ENCODE peak calls at places on chromosomes 1 and 21, in seven cellular contexts. One of them, this sample, is unnamed.
A peak's percentile ranks its signal among the peaks of the same experiment; 100 is the strongest.

GRCh38 chr21:15781986-15782385 is 52.2 kb downstream of the USP25 start:
- DNase-seq in D721Med: no peak
- DNase-seq in breast epithelium: no peak
- DNase-seq in ascending aorta: no peak
- DNase-seq in GM20000: no peak
- DNase-seq in astrocyte of the spinal cord: no peak
- DNase-seq in fibroblast of villous mesenchyme: no peak
- DNase-seq in this sample: no peak

GRCh38 chr1:101314244-101314643 is 77.4 kb downstream of the S1PR1 start:
- DNase-seq in D721Med: no peak
- DNase-seq in breast epithelium: no peak
- DNase-seq in ascending aorta: no peak
- DNase-seq in GM20000: no peak
- DNase-seq in astrocyte of the spinal cord: peak; percentile 25
- DNase-seq in fibroblast of villous mesenchyme: no peak
- DNase-seq in this sample: peak; percentile 38

GRCh38 chr21:24671901-24672300 is 935.4 kb downstream of the MRPL39 start:
- DNase-seq in D721Med: no peak
- DNase-seq in breast epithelium: no peak
- DNase-seq in ascending aorta: no peak
- DNase-seq in GM20000: no peak
- DNase-seq in astrocyte of the spinal cord: no peak
- DNase-seq in fibroblast of villous mesenchyme: no peak
- DNase-seq in this sample: no peak

GRCh38 chr1:43716559-43717281 is 9.4 kb downstream of the ST3GAL3 start:
- DNase-seq in D721Med: peak; percentile 35
- DNase-seq in breast epithelium: no peak
- DNase-seq in ascending aorta: no peak
- DNase-seq in GM20000: no peak
- DNase-seq in astrocyte of the spinal cord: no peak
- DNase-seq in fibroblast of villous mesenchyme: peak; percentile 85
- DNase-seq in this sample: no peak

GRCh38 chr1:183611021-183611420 is 20.8 kb upstream of the NCF2 start:
- DNase-seq in D721Med: no peak
- DNase-seq in breast epithelium: no peak
- DNase-seq in ascending aorta: no peak
- DNase-seq in GM20000: no peak
- DNase-seq in astrocyte of the spinal cord: no peak
- DNase-seq in fibroblast of villous mesenchyme: no peak
- DNase-seq in this sample: no peak

GRCh38 chr1:189619682-189620332 is 857.9 kb downstream of the BRINP3 start:
- DNase-seq in D721Med: no peak
- DNase-seq in breast epithelium: no peak
- DNase-seq in ascending aorta: no peak
- DNase-seq in GM20000: no peak
- DNase-seq in astrocyte of the spinal cord: peak; percentile 93
- DNase-seq in fibroblast of villous mesenchyme: peak; percentile 11
- DNase-seq in this sample: no peak

GRCh38 chr1:66556161-66556611 is 22.2 kb downstream of the SGIP1 start:
- DNase-seq in D721Med: no peak
- DNase-seq in breast epithelium: no peak
- DNase-seq in ascending aorta: no peak
- DNase-seq in GM20000: no peak
- DNase-seq in astrocyte of the spinal cord: no peak
- DNase-seq in fibroblast of villous mesenchyme: no peak
- DNase-seq in this sample: no peak

GRCh38 chr1:226126824-226127591 is 59.5 kb downstream of the ACBD3 start:
- DNase-seq in D721Med: no peak
- DNase-seq in breast epithelium: no peak
- DNase-seq in ascending aorta: no peak
- DNase-seq in GM20000: no peak
- DNase-seq in astrocyte of the spinal cord: no peak
- DNase-seq in fibroblast of villous mesenchyme: no peak
- DNase-seq in this sample: no peak

GRCh38 chr21:16108561-16109070 is 378.8 kb downstream of the USP25 start:
- DNase-seq in D721Med: no peak
- DNase-seq in breast epithelium: no peak
- DNase-seq in ascending aorta: no peak
- DNase-seq in GM20000: no peak
- DNase-seq in astrocyte of the spinal cord: no peak
- DNase-seq in fibroblast of villous mesenchyme: no peak
- DNase-seq in this sample: no peak

GRCh38 chr1:77308889-77309621 is 27.2 kb downstream of the AK5 start:
- DNase-seq in D721Med: no peak
- DNase-seq in breast epithelium: no peak
- DNase-seq in ascending aorta: no peak
- DNase-seq in GM20000: no peak
- DNase-seq in astrocyte of the spinal cord: no peak
- DNase-seq in fibroblast of villous mesenchyme: no peak
- DNase-seq in this sample: no peak

GRCh38 chr1:41493117-41493536 is 8.6 kb upstream of the EDN2 start:
- DNase-seq in D721Med: no peak
- DNase-seq in breast epithelium: no peak
- DNase-seq in ascending aorta: no peak
- DNase-seq in GM20000: no peak
- DNase-seq in astrocyte of the spinal cord: peak; percentile 91
- DNase-seq in fibroblast of villous mesenchyme: peak; percentile 88
- DNase-seq in this sample: no peak

GRCh38 chr1:10637400-10637799 is 159.0 kb downstream of the CASZ1 start:
- DNase-seq in D721Med: no peak
- DNase-seq in breast epithelium: no peak
- DNase-seq in ascending aorta: no peak
- DNase-seq in GM20000: no peak
- DNase-seq in astrocyte of the spinal cord: no peak
- DNase-seq in fibroblast of villous mesenchyme: no peak
- DNase-seq in this sample: no peak

GRCh38 chr1:86774305-86775304 is 70.2 kb downstream of the SH3GLB1 start:
- DNase-seq in D721Med: no peak
- DNase-seq in breast epithelium: no peak
- DNase-seq in ascending aorta: peak; percentile 39
- DNase-seq in GM20000: peak; percentile 32
- DNase-seq in astrocyte of the spinal cord: peak; percentile 52
- DNase-seq in fibroblast of villous mesenchyme: peak; percentile 90
- DNase-seq in this sample: no peak

GRCh38 chr1:163162281-163162937 is 40.3 kb downstream of the RGS5 start:
- DNase-seq in D721Med: no peak
- DNase-seq in breast epithelium: no peak
- DNase-seq in ascending aorta: no peak
- DNase-seq in GM20000: no peak
- DNase-seq in astrocyte of the spinal cord: peak; percentile 86
- DNase-seq in fibroblast of villous mesenchyme: no peak
- DNase-seq in this sample: no peak

GRCh38 chr1:58870298-58870676 is 86.4 kb upstream of the JUN start:
- DNase-seq in D721Med: no peak
- DNase-seq in breast epithelium: no peak
- DNase-seq in ascending aorta: no peak
- DNase-seq in GM20000: no peak
- DNase-seq in astrocyte of the spinal cord: peak; percentile 65
- DNase-seq in fibroblast of villous mesenchyme: no peak
- DNase-seq in this sample: no peak

GRCh38 chr1:214331827-214332423 is 51.0 kb downstream of the SMYD2 start:
- DNase-seq in D721Med: peak; percentile 85
- DNase-seq in breast epithelium: no peak
- DNase-seq in ascending aorta: no peak
- DNase-seq in GM20000: peak; percentile 67
- DNase-seq in astrocyte of the spinal cord: peak; percentile 36
- DNase-seq in fibroblast of villous mesenchyme: peak; percentile 34
- DNase-seq in this sample: peak; percentile 80

GRCh38 chr1:22676916-22677601 is 24.0 kb downstream of the C1QB start:
- DNase-seq in D721Med: peak; percentile 41
- DNase-seq in breast epithelium: no peak
- DNase-seq in ascending aorta: no peak
- DNase-seq in GM20000: no peak
- DNase-seq in astrocyte of the spinal cord: no peak
- DNase-seq in fibroblast of villous mesenchyme: no peak
- DNase-seq in this sample: no peak

GRCh38 chr1:200510228-200510623 is 100.4 kb upstream of the ZNF281 start:
- DNase-seq in D721Med: peak; percentile 76
- DNase-seq in breast epithelium: no peak
- DNase-seq in ascending aorta: no peak
- DNase-seq in GM20000: peak; percentile 76
- DNase-seq in astrocyte of the spinal cord: peak; percentile 86
- DNase-seq in fibroblast of villous mesenchyme: peak; percentile 84
- DNase-seq in this sample: peak; percentile 84

GRCh38 chr1:16093611-16094010 is 20.2 kb upstream of the FAM131C start:
- DNase-seq in D721Med: no peak
- DNase-seq in breast epithelium: no peak
- DNase-seq in ascending aorta: no peak
- DNase-seq in GM20000: no peak
- DNase-seq in astrocyte of the spinal cord: no peak
- DNase-seq in fibroblast of villous mesenchyme: no peak
- DNase-seq in this sample: no peak

GRCh38 chr21:33292724-33293123 is 26.6 kb downstream of the IL10RB start:
- DNase-seq in D721Med: no peak
- DNase-seq in breast epithelium: no peak
- DNase-seq in ascending aorta: no peak
- DNase-seq in GM20000: no peak
- DNase-seq in astrocyte of the spinal cord: no peak
- DNase-seq in fibroblast of villous mesenchyme: no peak
- DNase-seq in this sample: no peak

GRCh38 chr21:32437729-32438128 is 25.2 kb downstream of the EVA1C start:
- DNase-seq in D721Med: no peak
- DNase-seq in breast epithelium: no peak
- DNase-seq in ascending aorta: no peak
- DNase-seq in GM20000: no peak
- DNase-seq in astrocyte of the spinal cord: no peak
- DNase-seq in fibroblast of villous mesenchyme: no peak
- DNase-seq in this sample: no peak

DNA sequence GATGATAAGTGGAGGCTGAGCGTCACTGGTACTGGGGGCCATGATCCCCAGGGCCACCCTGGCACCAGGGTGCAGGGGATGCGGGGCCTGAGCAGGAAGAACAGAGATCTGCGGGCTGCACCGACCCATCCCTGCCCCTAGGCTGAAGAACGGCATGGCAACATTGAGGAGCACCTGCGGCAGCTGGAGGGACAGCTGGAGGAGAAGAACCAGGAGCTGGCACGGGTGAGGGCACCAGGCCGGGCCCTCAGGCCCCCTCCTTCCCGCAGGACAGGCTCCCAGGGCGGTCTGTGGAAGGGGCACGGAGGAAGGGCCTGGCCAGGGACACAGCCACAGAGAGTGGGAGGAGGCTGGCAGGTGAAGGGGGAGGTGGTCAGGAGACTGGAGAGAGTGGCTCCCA is 21.8 kb downstream of the PPFIA4 start:
- DNase-seq in D721Med: no peak
- DNase-seq in breast epithelium: no peak
- DNase-seq in ascending aorta: no peak
- DNase-seq in GM20000: no peak
- DNase-seq in astrocyte of the spinal cord: no peak
- DNase-seq in fibroblast of villous mesenchyme: no peak
- DNase-seq in this sample: no peak
- TF ChIP-seq CTCF in D721Med: no peak
- TF ChIP-seq CTCF in breast epithelium: no peak
- TF ChIP-seq CTCF in ascending aorta: no peak
- TF ChIP-seq CTCF in GM20000: no peak
- TF ChIP-seq CTCF in astrocyte of the spinal cord: no peak
- TF ChIP-seq CTCF in fibroblast of villous mesenchyme: no peak
- TF ChIP-seq CTCF in this sample: no peak

DNA sequence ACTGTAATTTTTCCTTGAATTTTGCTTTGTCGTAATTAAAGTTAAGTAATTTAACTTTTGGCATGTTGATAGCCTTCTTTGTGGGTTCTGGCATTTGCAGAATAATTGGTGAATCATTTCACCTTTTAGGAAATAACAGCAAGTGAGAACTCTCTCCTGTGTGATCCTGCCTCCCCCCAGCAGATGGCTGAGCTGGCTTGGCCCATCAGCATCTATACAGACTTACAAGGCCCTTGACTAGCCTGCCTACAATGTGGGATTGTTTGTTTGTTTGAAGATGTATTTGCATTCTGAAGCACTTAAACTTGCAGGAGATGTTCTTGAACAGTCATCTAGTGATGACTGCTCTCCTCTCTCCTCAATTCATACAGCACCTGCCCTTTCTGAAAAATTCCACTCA is 55.9 kb downstream of the MACO1 start:
- DNase-seq in D721Med: no peak
- DNase-seq in breast epithelium: no peak
- DNase-seq in ascending aorta: no peak
- DNase-seq in GM20000: no peak
- DNase-seq in astrocyte of the spinal cord: no peak
- DNase-seq in fibroblast of villous mesenchyme: peak; percentile 43
- DNase-seq in this sample: no peak
- TF ChIP-seq CTCF in D721Med: no peak
- TF ChIP-seq CTCF in breast epithelium: no peak
- TF ChIP-seq CTCF in ascending aorta: no peak
- TF ChIP-seq CTCF in GM20000: no peak
- TF ChIP-seq CTCF in astrocyte of the spinal cord: peak; percentile 36
- TF ChIP-seq CTCF in fibroblast of villous mesenchyme: peak; percentile 48
- TF ChIP-seq CTCF in this sample: no peak

DNA sequence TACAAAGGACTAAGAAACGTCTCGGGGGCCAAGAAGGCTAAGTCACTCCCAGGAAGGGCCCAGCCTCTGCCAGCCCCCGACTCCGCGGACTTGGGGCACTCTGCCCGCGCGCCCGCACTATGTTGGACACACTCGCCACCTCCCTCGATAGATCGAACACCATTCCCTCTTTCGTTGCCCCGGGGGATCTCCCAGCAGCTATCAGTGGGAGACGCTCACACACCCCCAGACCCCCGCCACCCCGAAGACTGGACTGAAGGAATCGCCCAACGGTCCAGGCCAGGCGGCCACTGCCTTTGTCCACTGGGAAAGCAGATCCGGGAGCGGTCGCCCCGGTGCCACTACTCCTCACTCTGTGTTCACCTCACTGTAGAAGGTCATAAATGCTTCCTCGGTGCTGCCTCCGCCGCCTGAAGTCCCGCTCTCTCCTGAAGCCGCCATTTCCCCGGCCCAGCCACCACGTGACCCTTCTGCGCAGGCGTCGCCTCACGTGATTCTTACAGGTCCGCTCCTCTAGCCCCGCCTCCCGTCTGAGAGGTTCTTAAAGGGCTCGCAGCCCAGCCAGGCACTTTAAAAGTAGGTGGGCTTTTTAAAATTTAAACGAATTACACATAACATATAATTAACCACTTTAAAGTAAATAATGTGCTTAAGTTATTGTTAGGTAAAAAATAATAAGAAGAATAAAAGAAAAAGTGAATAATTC is at the start of gene DNAJC8:
- DNase-seq in D721Med: peak; percentile 85
- DNase-seq in breast epithelium: peak; percentile 97
- DNase-seq in ascending aorta: peak; percentile 76
- DNase-seq in GM20000: peak; percentile 87
- DNase-seq in astrocyte of the spinal cord: peak; percentile 89
- DNase-seq in fibroblast of villous mesenchyme: peak; percentile 94
- DNase-seq in this sample: peak; percentile 95
- TF ChIP-seq CTCF in D721Med: no peak
- TF ChIP-seq CTCF in breast epithelium: no peak
- TF ChIP-seq CTCF in ascending aorta: no peak
- TF ChIP-seq CTCF in GM20000: no peak
- TF ChIP-seq CTCF in astrocyte of the spinal cord: no peak
- TF ChIP-seq CTCF in fibroblast of villous mesenchyme: no peak
- TF ChIP-seq CTCF in this sample: no peak

DNA sequence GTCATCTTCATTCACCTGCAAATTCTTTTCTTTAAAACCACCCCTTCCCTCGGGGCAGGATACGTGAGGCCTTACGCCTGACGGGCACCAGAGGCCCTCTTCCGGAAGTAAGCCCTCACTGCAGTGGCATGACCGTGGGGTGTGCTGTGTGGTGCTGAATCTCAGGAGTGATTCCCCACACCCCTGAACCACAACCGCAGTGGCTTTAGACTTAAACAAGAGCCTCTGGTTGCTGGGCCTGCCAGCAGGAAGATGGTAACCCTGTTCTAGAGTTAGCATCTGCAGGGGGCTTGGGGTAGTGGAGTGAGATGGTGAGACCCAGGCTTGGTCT is 12.1 kb downstream of the BSND start:
- DNase-seq in D721Med: no peak
- DNase-seq in breast epithelium: no peak
- DNase-seq in ascending aorta: no peak
- DNase-seq in GM20000: no peak
- DNase-seq in astrocyte of the spinal cord: no peak
- DNase-seq in fibroblast of villous mesenchyme: no peak
- DNase-seq in this sample: no peak
- TF ChIP-seq CTCF in D721Med: no peak
- TF ChIP-seq CTCF in breast epithelium: no peak
- TF ChIP-seq CTCF in ascending aorta: no peak
- TF ChIP-seq CTCF in GM20000: no peak
- TF ChIP-seq CTCF in astrocyte of the spinal cord: no peak
- TF ChIP-seq CTCF in fibroblast of villous mesenchyme: no peak
- TF ChIP-seq CTCF in this sample: no peak